ENCODE peak calls at places on chromosomes 2 and 18, in ten cellular contexts. One of them, this sample, is unnamed.

GRCh38 chr2:122736279-122736678 is 980.8 kb downstream of the TSN start:
- DNase-seq in WERI-Rb-1: no peak
- DNase-seq in cardiac muscle cell: no peak
- DNase-seq in thoracic aorta: no peak
- DNase-seq in right lobe of liver: no peak
- DNase-seq in GM23338: no peak
- DNase-seq in HFF-Myc: no peak
- DNase-seq in CD8-positive, alpha-beta T cell: no peak
- DNase-seq in pancreas: peak; percentile 15
- DNase-seq in AG04450: no peak
- DNase-seq in this sample: no peak

GRCh38 chr2:21422724-21423522 is 299.2 kb downstream of the TDRD15 start:
- DNase-seq in right lobe of liver: peak; percentile 80
- DNase-seq in AG04450: no peak
- DNase-seq in cardiac muscle cell: no peak
- DNase-seq in pancreas: no peak
- DNase-seq in CD8-positive, alpha-beta T cell: no peak
- DNase-seq in WERI-Rb-1: no peak
- DNase-seq in thoracic aorta: no peak
- DNase-seq in HFF-Myc: no peak
- DNase-seq in GM23338: no peak
- DNase-seq in this sample: no peak

GRCh38 chr18:7545734-7546133 is 21.4 kb upstream of the PTPRM start:
- DNase-seq in WERI-Rb-1: no peak
- DNase-seq in right lobe of liver: no peak
- DNase-seq in HFF-Myc: no peak
- DNase-seq in CD8-positive, alpha-beta T cell: no peak
- DNase-seq in AG04450: no peak
- DNase-seq in GM23338: no peak
- DNase-seq in pancreas: no peak
- DNase-seq in thoracic aorta: no peak
- DNase-seq in cardiac muscle cell: no peak
- DNase-seq in this sample: no peak

GRCh38 chr2:37148325-37148724 is 8.5 kb downstream of the EIF2AK2 start:
- DNase-seq in pancreas: no peak
- DNase-seq in right lobe of liver: no peak
- DNase-seq in GM23338: no peak
- DNase-seq in cardiac muscle cell: no peak
- DNase-seq in thoracic aorta: no peak
- DNase-seq in CD8-positive, alpha-beta T cell: no peak
- DNase-seq in WERI-Rb-1: no peak
- DNase-seq in AG04450: no peak
- DNase-seq in HFF-Myc: no peak
- DNase-seq in this sample: no peak

GRCh38 chr2:164737612-164738081 is 104.0 kb downstream of the COBLL1 start:
- DNase-seq in GM23338: peak; percentile 95
- DNase-seq in WERI-Rb-1: peak; percentile 78
- DNase-seq in AG04450: peak; percentile 23
- DNase-seq in cardiac muscle cell: peak; percentile 83
- DNase-seq in HFF-Myc: peak; percentile 70
- DNase-seq in thoracic aorta: no peak
- DNase-seq in CD8-positive, alpha-beta T cell: no peak
- DNase-seq in right lobe of liver: peak; percentile 67
- DNase-seq in pancreas: peak; percentile 63
- DNase-seq in this sample: peak; percentile 23

GRCh38 chr2:9285385-9285784 is 78.8 kb downstream of the ASAP2 start:
- DNase-seq in WERI-Rb-1: no peak
- DNase-seq in thoracic aorta: no peak
- DNase-seq in CD8-positive, alpha-beta T cell: no peak
- DNase-seq in HFF-Myc: no peak
- DNase-seq in cardiac muscle cell: no peak
- DNase-seq in AG04450: no peak
- DNase-seq in pancreas: no peak
- DNase-seq in GM23338: no peak
- DNase-seq in right lobe of liver: no peak
- DNase-seq in this sample: no peak

GRCh38 chr2:219551863-219552381 is 8.1 kb downstream of the TMEM198 start:
- DNase-seq in AG04450: no peak
- DNase-seq in HFF-Myc: no peak
- DNase-seq in CD8-positive, alpha-beta T cell: peak; percentile 15
- DNase-seq in right lobe of liver: no peak
- DNase-seq in cardiac muscle cell: no peak
- DNase-seq in GM23338: peak; percentile 83
- DNase-seq in thoracic aorta: no peak
- DNase-seq in pancreas: no peak
- DNase-seq in WERI-Rb-1: no peak
- DNase-seq in this sample: no peak

GRCh38 chr2:18662689-18663088 is 73.3 kb upstream of the NT5C1B start:
- DNase-seq in HFF-Myc: no peak
- DNase-seq in WERI-Rb-1: no peak
- DNase-seq in cardiac muscle cell: no peak
- DNase-seq in pancreas: no peak
- DNase-seq in right lobe of liver: no peak
- DNase-seq in GM23338: no peak
- DNase-seq in CD8-positive, alpha-beta T cell: no peak
- DNase-seq in thoracic aorta: no peak
- DNase-seq in AG04450: no peak
- DNase-seq in this sample: no peak

GRCh38 chr2:6325616-6326015 is 540.1 kb downstream of the CMPK2 start:
- DNase-seq in GM23338: peak; percentile 1
- DNase-seq in cardiac muscle cell: no peak
- DNase-seq in WERI-Rb-1: no peak
- DNase-seq in CD8-positive, alpha-beta T cell: no peak
- DNase-seq in right lobe of liver: no peak
- DNase-seq in thoracic aorta: no peak
- DNase-seq in HFF-Myc: no peak
- DNase-seq in pancreas: no peak
- DNase-seq in AG04450: no peak
- DNase-seq in this sample: no peak

GRCh38 chr2:173075781-173076556 is at the start of gene MAP3K20:
- DNase-seq in thoracic aorta: peak; percentile 38
- DNase-seq in right lobe of liver: peak; percentile 87
- DNase-seq in WERI-Rb-1: peak; percentile 75
- DNase-seq in AG04450: no peak
- DNase-seq in pancreas: peak; percentile 85
- DNase-seq in HFF-Myc: no peak
- DNase-seq in CD8-positive, alpha-beta T cell: peak; percentile 29
- DNase-seq in cardiac muscle cell: peak; percentile 79
- DNase-seq in GM23338: peak; percentile 75
- DNase-seq in this sample: no peak
- TF ChIP-seq CTCF in thoracic aorta: peak; percentile 36
- TF ChIP-seq CTCF in right lobe of liver: peak; percentile 34
- TF ChIP-seq CTCF in WERI-Rb-1: peak; percentile 64
- TF ChIP-seq CTCF in AG04450: peak; percentile 48
- TF ChIP-seq CTCF in pancreas: no peak
- TF ChIP-seq CTCF in HFF-Myc: peak; percentile 20
- TF ChIP-seq CTCF in CD8-positive, alpha-beta T cell: no peak
- TF ChIP-seq CTCF in cardiac muscle cell: peak; percentile 39
- TF ChIP-seq CTCF in GM23338: peak; percentile 49
- TF ChIP-seq CTCF in this sample: peak; percentile 41

DNA sequence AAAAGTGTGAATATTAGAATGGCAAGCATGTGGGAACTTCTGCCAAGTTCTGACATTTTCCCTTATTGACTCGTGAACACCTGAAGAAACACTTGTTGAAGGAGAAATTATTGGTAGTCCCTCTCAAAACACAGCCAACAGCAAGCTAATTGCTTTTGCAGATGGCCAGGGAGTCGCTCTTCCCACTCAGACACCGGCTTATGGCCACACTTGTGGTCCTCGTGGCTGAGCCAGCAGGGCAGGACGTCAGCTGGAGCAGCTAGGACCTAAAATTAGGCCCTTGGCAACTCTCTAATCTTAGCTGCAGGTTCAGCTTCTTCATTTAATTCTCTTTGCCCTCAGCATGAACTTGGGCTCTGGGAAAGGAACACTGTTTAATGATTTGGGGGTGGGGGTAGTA is 77.2 kb downstream of the CDK15 start:
- DNase-seq in cardiac muscle cell: peak; percentile 37
- DNase-seq in HFF-Myc: no peak
- DNase-seq in CD8-positive, alpha-beta T cell: no peak
- DNase-seq in pancreas: no peak
- DNase-seq in AG04450: no peak
- DNase-seq in right lobe of liver: no peak
- DNase-seq in WERI-Rb-1: peak; percentile 67
- DNase-seq in thoracic aorta: no peak
- DNase-seq in GM23338: no peak
- DNase-seq in this sample: no peak
- H3K4me3 ChIP-seq in cardiac muscle cell: no peak overlapping the region
- H3K4me3 ChIP-seq in HFF-Myc: no peak overlapping the region
- H3K4me3 ChIP-seq in CD8-positive, alpha-beta T cell: no peak overlapping the region
- H3K4me3 ChIP-seq in pancreas: no peak overlapping the region
- H3K4me3 ChIP-seq in AG04450: no peak overlapping the region
- H3K4me3 ChIP-seq in right lobe of liver: no peak overlapping the region
- H3K4me3 ChIP-seq in WERI-Rb-1: no peak overlapping the region
- H3K4me3 ChIP-seq in thoracic aorta: no peak overlapping the region
- H3K4me3 ChIP-seq in GM23338: no peak overlapping the region
- H3K4me3 ChIP-seq in this sample: no peak overlapping the region

GRCh38 chr2:179020156-179020750 is 29.7 kb downstream of the CCDC141 start:
- DNase-seq in cardiac muscle cell: peak; percentile 53
- DNase-seq in right lobe of liver: no peak
- DNase-seq in pancreas: no peak
- DNase-seq in AG04450: no peak
- DNase-seq in HFF-Myc: no peak
- DNase-seq in WERI-Rb-1: peak; percentile 72
- DNase-seq in thoracic aorta: no peak
- DNase-seq in GM23338: peak; percentile 82
- DNase-seq in CD8-positive, alpha-beta T cell: peak; percentile 37
- DNase-seq in this sample: no peak
- TF ChIP-seq CTCF in cardiac muscle cell: peak; percentile 23
- TF ChIP-seq CTCF in right lobe of liver: peak; percentile 46
- TF ChIP-seq CTCF in pancreas: no peak
- TF ChIP-seq CTCF in AG04450: peak; percentile 34
- TF ChIP-seq CTCF in HFF-Myc: peak; percentile 53
- TF ChIP-seq CTCF in WERI-Rb-1: peak; percentile 80
- TF ChIP-seq CTCF in thoracic aorta: no peak
- TF ChIP-seq CTCF in GM23338: peak; percentile 86
- TF ChIP-seq CTCF in CD8-positive, alpha-beta T cell: peak; percentile 31
- TF ChIP-seq CTCF in this sample: peak; percentile 53

GRCh38 chr2:144426981-144427479 is 92.9 kb downstream of the ZEB2 start:
- DNase-seq in right lobe of liver: no peak
- DNase-seq in thoracic aorta: no peak
- DNase-seq in cardiac muscle cell: peak; percentile 51
- DNase-seq in HFF-Myc: no peak
- DNase-seq in GM23338: no peak
- DNase-seq in pancreas: no peak
- DNase-seq in WERI-Rb-1: no peak
- DNase-seq in CD8-positive, alpha-beta T cell: no peak
- DNase-seq in AG04450: peak; percentile 29
- DNase-seq in this sample: peak; percentile 17

GRCh38 chr2:144424559-144425240 is 95.2 kb downstream of the ZEB2 start:
- DNase-seq in CD8-positive, alpha-beta T cell: no peak
- DNase-seq in AG04450: no peak
- DNase-seq in WERI-Rb-1: no peak
- DNase-seq in pancreas: no peak
- DNase-seq in thoracic aorta: no peak
- DNase-seq in GM23338: no peak
- DNase-seq in right lobe of liver: no peak
- DNase-seq in HFF-Myc: no peak
- DNase-seq in cardiac muscle cell: no peak
- DNase-seq in this sample: no peak

GRCh38 chr2:144430722-144431163 is 89.2 kb downstream of the ZEB2 start:
- DNase-seq in cardiac muscle cell: peak; percentile 76
- DNase-seq in HFF-Myc: no peak
- DNase-seq in GM23338: no peak
- DNase-seq in right lobe of liver: no peak
- DNase-seq in thoracic aorta: no peak
- DNase-seq in pancreas: no peak
- DNase-seq in AG04450: peak; percentile 3
- DNase-seq in CD8-positive, alpha-beta T cell: no peak
- DNase-seq in WERI-Rb-1: peak; percentile 9
- DNase-seq in this sample: no peak

GRCh38 chr2:144429396-144430112 is 90.4 kb downstream of the ZEB2 start:
- DNase-seq in HFF-Myc: no peak
- DNase-seq in CD8-positive, alpha-beta T cell: no peak
- DNase-seq in thoracic aorta: no peak
- DNase-seq in pancreas: no peak
- DNase-seq in right lobe of liver: no peak
- DNase-seq in cardiac muscle cell: no peak
- DNase-seq in GM23338: no peak
- DNase-seq in WERI-Rb-1: no peak
- DNase-seq in AG04450: no peak
- DNase-seq in this sample: no peak

DNA sequence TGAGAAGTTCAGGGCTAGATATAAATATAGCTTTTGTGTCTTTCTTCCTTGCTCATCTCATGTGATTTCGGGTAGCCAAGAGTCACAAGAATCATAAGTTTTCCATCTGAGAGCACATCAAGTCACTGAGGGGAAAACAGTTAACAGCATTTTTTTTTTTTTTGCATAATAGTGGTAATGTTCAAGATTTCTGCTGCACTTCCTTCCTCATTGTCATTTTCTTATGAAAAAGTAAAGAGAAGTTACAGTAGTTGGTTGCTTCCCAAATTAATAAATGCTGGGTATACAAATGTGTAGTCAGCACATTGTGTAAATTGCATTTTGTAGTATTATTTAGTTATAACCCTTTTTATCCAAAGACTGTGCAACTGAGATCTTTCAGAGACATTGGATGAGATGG is 93.6 kb downstream of the ZEB2 start:
- DNase-seq in pancreas: no peak
- DNase-seq in cardiac muscle cell: no peak
- DNase-seq in GM23338: no peak
- DNase-seq in right lobe of liver: no peak
- DNase-seq in CD8-positive, alpha-beta T cell: no peak
- DNase-seq in WERI-Rb-1: no peak
- DNase-seq in HFF-Myc: no peak
- DNase-seq in AG04450: no peak
- DNase-seq in thoracic aorta: no peak
- DNase-seq in this sample: no peak
- H3K4me3 ChIP-seq in pancreas: no peak overlapping the region
- H3K4me3 ChIP-seq in cardiac muscle cell: no peak overlapping the region
- H3K4me3 ChIP-seq in GM23338: no peak overlapping the region
- H3K4me3 ChIP-seq in right lobe of liver: no peak overlapping the region
- H3K4me3 ChIP-seq in CD8-positive, alpha-beta T cell: no peak overlapping the region
- H3K4me3 ChIP-seq in WERI-Rb-1: no peak overlapping the region
- H3K4me3 ChIP-seq in HFF-Myc: no peak overlapping the region
- H3K4me3 ChIP-seq in AG04450: no peak overlapping the region
- H3K4me3 ChIP-seq in thoracic aorta: no peak overlapping the region
- H3K4me3 ChIP-seq in this sample: no peak overlapping the region